ENCODE peak calls at places on chromosomes 13 and 19, in nine cellular contexts. B is mammary epithelial cell, Y is neuronal stem cell, W is HepG2, S is mesendoderm, R is IMR-90, L is fibroblast of lung, O is MM.1S, C is endodermal cell. I is an unnamed sample.

GRCh38 chr19:31979949-31980670 is 365.3 kb upstream of the ZNF507 start:
- DNase-seq in Y (no peak), B (no peak), C (peak; percentile 20), S (no peak), R (no peak), O (no peak), L (no peak), W (no peak), I (no peak)

GRCh38 chr13:113956571-113956970 is 17.3 kb downstream of the C13orf46 start:
- DNase-seq in L (no peak), W (no peak), S (no peak), Y (no peak), B (no peak), C (no peak), O (no peak), R (no peak), I (no peak)

GRCh38 chr13:22897571-22898314 is 283.0 kb upstream of the SGCG start:
- DNase-seq in R (no peak), L (no peak), B (no peak), Y (no peak), W (no peak), C (no peak), O (no peak), S (no peak), I (no peak)

GRCh38 chr13:89891416-89891815 is 1456.1 kb upstream of the MIR17HG start:
- DNase-seq in O (no peak), B (no peak), S (no peak), W (no peak), L (no peak), Y (no peak), C (no peak), R (no peak), I (no peak)

GRCh38 chr19:15948223-15949058 is at the start of gene OR10H4:
- DNase-seq in R (no peak), S (no peak), L (no peak), W (no peak), Y (no peak), O (no peak), C (no peak), B (no peak), I (no peak)

GRCh38 chr13:97242755-97243497 is 20.8 kb downstream of the MBNL2 start:
- DNase-seq in L (no peak), O (no peak), R (no peak), C (no peak), W (no peak), Y (no peak), S (no peak), B (no peak), I (no peak)

GRCh38 chr19:8041553-8041952 is 11.0 kb upstream of the CCL25 start:
- DNase-seq in O (no peak), R (no peak), L (no peak), Y (no peak), S (no peak), W (no peak), B (no peak), C (no peak), I (no peak)

GRCh38 chr19:41226053-41226873 is 7.2 kb downstream of the AXL start:
- DNase-seq in R (peak; percentile 82), Y (peak; percentile 44), C (peak; percentile 87), B (no peak), W (peak; percentile 68), L (peak; percentile 93), O (no peak), S (peak; percentile 76), I (peak; percentile 91)

DNA sequence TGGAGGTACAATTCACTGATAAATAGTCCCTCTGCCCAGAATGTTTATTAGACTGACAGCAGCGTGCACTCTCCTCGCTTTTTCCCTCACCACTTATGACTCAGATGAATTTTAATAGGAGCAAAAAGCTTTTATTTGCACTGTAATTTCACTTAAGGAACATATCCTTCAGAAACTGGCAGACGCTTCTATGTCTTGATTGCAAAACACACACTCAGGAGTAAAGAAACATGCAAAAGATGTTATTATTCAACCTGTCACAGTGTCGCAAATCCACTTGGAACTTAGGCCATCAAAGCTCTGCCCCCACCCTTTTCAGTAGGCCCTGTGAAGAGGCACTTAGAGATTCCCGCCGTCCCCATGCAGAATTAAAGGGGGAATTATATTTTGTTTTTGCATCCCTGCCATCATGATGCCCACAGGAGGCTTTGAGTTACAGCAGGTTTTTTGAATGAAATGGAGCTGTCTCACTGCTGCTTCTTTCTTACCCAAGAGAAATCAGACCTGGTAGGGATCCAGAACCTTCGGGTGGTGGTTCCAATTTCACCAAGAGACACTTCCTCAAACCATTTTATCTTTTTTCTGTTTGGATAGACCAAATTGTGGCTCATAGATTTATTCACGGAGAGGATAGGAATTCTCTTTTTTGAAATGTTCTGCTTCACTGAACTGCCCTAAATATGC is 74.5 kb downstream of the GGACT start:
- DNase-seq in L (peak; percentile 27), Y (no peak), S (no peak), C (peak; percentile 41), O (no peak), W (no peak), B (no peak), R (no peak), I (no peak)
- H3K9ac ChIP-seq in L (no peak overlapping the region), Y (no peak overlapping the region), S (no peak overlapping the region), C (no peak overlapping the region), O (no peak overlapping the region), W (no peak overlapping the region), B (no peak overlapping the region), R (no peak overlapping the region), I (no peak overlapping the region)

GRCh38 chr19:1874554-1875185 is 10.6 kb downstream of the ABHD17A start:
- DNase-seq in W (no peak), B (no peak), L (no peak), Y (no peak), O (no peak), C (no peak), R (no peak), S (no peak), I (no peak)

GRCh38 chr19:1875646-1876493 is 9.4 kb downstream of the ABHD17A start:
- DNase-seq in B (peak; percentile 86), L (peak; percentile 86), Y (peak; percentile 85), W (peak; percentile 79), R (peak; percentile 83), O (peak; percentile 98), S (peak; percentile 95), C (peak; percentile 97), I (peak; percentile 97)

GRCh38 chr19:1872807-1873523 is 9.6 kb upstream of the KLF16 start:
- DNase-seq in W (no peak), R (no peak), B (no peak), L (no peak), S (no peak), C (no peak), Y (no peak), O (no peak), I (no peak)

GRCh38 chr19:1871630-1872029 is 8.3 kb upstream of the KLF16 start:
- DNase-seq in W (no peak), O (no peak), B (no peak), S (no peak), Y (no peak), R (no peak), L (no peak), C (no peak), I (no peak)

DNA sequence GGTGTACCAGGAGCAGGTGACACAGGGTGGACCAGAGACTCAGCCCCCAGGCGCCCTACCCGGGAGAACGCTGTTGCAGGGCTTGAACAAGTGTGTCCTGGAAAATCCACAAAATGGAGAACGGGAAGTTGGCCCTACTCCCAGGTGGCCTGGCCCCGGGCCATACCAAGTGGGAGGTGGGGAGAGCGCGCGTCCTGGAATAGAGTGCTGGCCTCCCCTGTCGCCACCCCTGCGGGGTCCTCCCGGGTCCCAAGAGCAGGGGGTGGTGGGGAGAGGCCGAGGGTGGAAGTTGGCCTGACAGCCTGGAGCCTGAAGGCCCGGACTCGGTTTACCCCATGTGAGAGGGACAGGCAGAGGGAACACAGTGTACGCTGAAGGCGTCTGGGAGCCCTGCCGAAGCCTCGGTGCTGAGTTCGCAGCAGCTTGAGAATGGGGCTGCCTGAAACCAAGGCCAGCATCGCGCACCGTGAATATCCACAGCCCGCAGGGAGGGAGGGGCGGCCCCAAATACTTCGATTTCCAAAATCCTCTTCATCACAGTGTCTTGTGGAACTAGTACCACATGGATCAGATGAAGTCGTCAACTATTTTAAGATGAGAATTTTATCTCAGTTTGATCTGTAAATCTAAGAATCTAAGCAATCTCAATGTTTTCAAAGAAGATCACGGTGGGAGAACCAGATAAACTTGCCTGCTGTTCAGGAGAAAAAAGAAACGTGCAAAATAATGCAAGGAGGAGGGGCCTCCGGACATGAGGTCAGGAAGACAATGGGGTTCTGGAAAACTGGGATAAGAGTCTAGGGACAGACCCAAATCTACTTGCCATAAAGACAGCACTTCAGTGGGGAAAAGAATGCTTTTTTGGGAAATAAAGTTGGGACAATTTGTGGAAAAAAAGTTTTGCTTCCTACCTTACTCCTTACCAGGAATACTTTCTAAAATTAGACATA is 10.4 kb upstream of the KLF16 start:
- DNase-seq in O (no peak), W (no peak), C (no peak), L (no peak), S (no peak), R (no peak), B (no peak), Y (no peak), I (no peak)
- H3K9ac ChIP-seq in O (peak overlapping the region; percentile 92), W (peak overlapping the region; percentile 91), C (no peak overlapping the region), L (peak overlapping the region; percentile 14), S (no peak overlapping the region), R (peak overlapping the region; percentile 41), B (no peak overlapping the region), Y (no peak overlapping the region), I (peak overlapping the region; percentile 98)

GRCh38 chr19:4016903-4017638 is 9.5 kb downstream of the PIAS4 start:
- DNase-seq in L (no peak), S (no peak), C (no peak), W (no peak), B (no peak), Y (no peak), R (no peak), O (no peak), I (no peak)

GRCh38 chr19:4016486-4016885 is 8.9 kb downstream of the PIAS4 start:
- DNase-seq in O (no peak), R (no peak), C (no peak), L (no peak), W (no peak), B (no peak), Y (no peak), S (no peak), I (no peak)

GRCh38 chr19:4018775-4019504 is 11.4 kb downstream of the PIAS4 start:
- DNase-seq in O (no peak), R (no peak), L (no peak), C (no peak), B (no peak), W (no peak), S (no peak), Y (no peak), I (no peak)

GRCh38 chr19:4019578-4019977 is 12.0 kb downstream of the PIAS4 start:
- DNase-seq in L (no peak), S (no peak), W (no peak), B (no peak), C (no peak), R (no peak), Y (no peak), O (no peak), I (no peak)

DNA sequence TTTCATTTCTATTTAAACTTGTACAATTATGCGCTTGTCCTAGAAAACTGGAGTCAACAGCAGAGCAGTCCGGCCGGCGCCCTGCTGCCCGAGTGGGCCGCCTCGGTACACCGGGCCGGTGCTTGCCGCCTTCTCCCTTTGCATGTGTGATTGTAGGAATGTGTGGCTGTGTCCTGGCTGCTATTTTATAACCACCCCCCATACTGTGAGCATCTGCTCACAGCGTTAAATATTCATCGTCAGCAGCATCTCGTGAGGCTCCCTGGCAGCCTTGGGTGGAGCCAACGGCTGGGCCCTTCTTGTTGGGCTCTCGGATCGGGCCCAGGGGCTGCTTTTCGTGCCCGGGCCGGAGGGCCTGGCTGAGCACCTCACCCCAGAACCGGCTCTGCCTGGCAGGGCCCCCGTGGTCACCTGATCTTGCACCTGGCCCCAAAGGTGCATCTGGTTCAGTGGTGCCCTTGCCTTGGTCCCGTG is 10.6 kb downstream of the PIAS4 start:
- DNase-seq in O (no peak), Y (no peak), R (no peak), B (no peak), S (no peak), L (no peak), W (no peak), C (no peak), I (no peak)
- H3K9ac ChIP-seq in O (no peak overlapping the region), Y (no peak overlapping the region), R (no peak overlapping the region), B (no peak overlapping the region), S (no peak overlapping the region), L (no peak overlapping the region), W (no peak overlapping the region), C (no peak overlapping the region), I (no peak overlapping the region)

GRCh38 chr19:46404884-46405658 is 8.3 kb downstream of the CCDC8 start:
- DNase-seq in R (no peak), S (peak; percentile 82), W (peak; percentile 56), B (no peak), L (no peak), C (peak; percentile 86), Y (no peak), O (no peak), I (no peak)

GRCh38 chr19:46407891-46408426 is 5.4 kb downstream of the CCDC8 start:
- DNase-seq in C (peak; percentile 49), R (no peak), W (no peak), S (no peak), B (no peak), Y (no peak), O (no peak), L (no peak), I (no peak)

GRCh38 chr19:46402725-46403124 is 10.6 kb downstream of the CCDC8 start:
- DNase-seq in C (no peak), Y (no peak), O (no peak), W (no peak), L (no peak), S (no peak), B (no peak), R (no peak), I (no peak)

GRCh38 chr19:46408611-46409039 is 4.7 kb downstream of the CCDC8 start:
- DNase-seq in R (peak; percentile 28), L (no peak), O (no peak), Y (no peak), W (peak; percentile 25), C (peak; percentile 75), S (peak; percentile 62), B (no peak), I (peak; percentile 71)

GRCh38 chr19:46404039-46404883 is 9.1 kb downstream of the CCDC8 start:
- DNase-seq in O (no peak), B (no peak), Y (no peak), C (peak; percentile 90), L (peak; percentile 56), S (peak; percentile 82), W (peak; percentile 69), R (peak; percentile 31), I (no peak)
- H3K9ac ChIP-seq in O (no peak overlapping the region), B (no peak overlapping the region), Y (peak overlapping the region; percentile 50), C (no peak overlapping the region), L (no peak overlapping the region), S (peak overlapping the region; percentile 69), W (peak overlapping the region; percentile 75), R (peak overlapping the region; percentile 26), I (peak overlapping the region; percentile 86)